ENCODE peak calls at places on chromosomes 13 and 19, in eight cellular contexts. T is PC-9; Y is psoas muscle; C is fibroblast of lung; A is left ventricle myocardium inferior; V is astrocyte; U is spleen; E is CD8-positive, alpha-beta memory T cell. G is an unnamed sample. For H3K9me3, the result is how much of the 10 kb centered on the place peaks cover.

GRCh38 chr13:51921790-51922740 is 60.3 kb downstream of the CCDC70 start:
- DNase-seq in Y (no peak), C (no peak), E (no peak), V (no peak), T (no peak), U (no peak), A (no peak), G (no peak)

GRCh38 chr13:48561461-48562224 is 28.8 kb upstream of the RCBTB2 start:
- DNase-seq in U (no peak), C (no peak), Y (no peak), A (no peak), E (no peak), T (no peak), V (no peak), G (no peak)

GRCh38 chr19:5690955-5691204 is 785 bp downstream of the RPL36 start:
- DNase-seq in T (no peak), C (no peak), A (no peak), E (no peak), Y (no peak), U (no peak), V (no peak), G (no peak)

GRCh38 chr13:31699650-31700049 is 39.7 kb upstream of the RXFP2 start:
- DNase-seq in E (no peak), U (no peak), A (no peak), V (no peak), C (no peak), T (no peak), Y (no peak), G (no peak)

GRCh38 chr19:45160870-45161714 is at the start of gene NKPD1:
- DNase-seq in V (no peak), Y (no peak), A (no peak), T (peak), E (no peak), U (no peak), C (no peak), G (no peak)

GRCh38 chr13:82800391-82800790 is 1081.9 kb downstream of the SLITRK1 start:
- DNase-seq in Y (no peak), T (no peak), C (peak), V (peak), E (no peak), A (no peak), U (no peak), G (no peak)

GRCh38 chr19:55857149-55857548 is 20.8 kb downstream of the NLRP4 start:
- DNase-seq in T (peak), C (no peak), V (no peak), E (no peak), Y (no peak), A (no peak), U (no peak), G (no peak)

GRCh38 chr19:2974342-2974932 is 2.9 kb upstream of the TLE6 start:
- DNase-seq in E (no peak), A (peak), V (peak), C (peak), T (no peak), U (no peak), Y (peak), G (peak)

GRCh38 chr19:5621311-5621944 is 1.1 kb downstream of the SAFB2 start:
- DNase-seq in C (no peak), Y (peak), E (no peak), V (no peak), A (no peak), U (peak), T (no peak), G (peak)

GRCh38 chr19:5903054-5903501 is 512 bp downstream of the NDUFA11 start:
- DNase-seq in T (no peak), C (peak), U (no peak), A (no peak), Y (no peak), V (peak), E (no peak), G (no peak)

GRCh38 chr19:2214253-2214652 is 21.9 kb downstream of the PLEKHJ1 start:
- DNase-seq in T (no peak), U (no peak), E (no peak), C (no peak), A (no peak), Y (no peak), V (no peak), G (no peak)

GRCh38 chr19:2719910-2720776 is 1.0 kb downstream of the DIRAS1 start:
- DNase-seq in U (peak), Y (no peak), E (no peak), V (peak), C (peak), A (peak), T (no peak), G (peak)

GRCh38 chr19:5738423-5738822 is 18.0 kb downstream of the CATSPERD start:
- DNase-seq in C (no peak), A (no peak), V (no peak), E (no peak), T (peak), Y (no peak), U (no peak), G (no peak)

GRCh38 chr13:46062190-46062589 is 9.6 kb upstream of the ZC3H13 start:
- DNase-seq in C (peak), A (no peak), V (no peak), T (no peak), U (no peak), E (no peak), Y (no peak), G (no peak)

GRCh38 chr19:36819130-36819630 is 19.0 kb downstream of the ZNF790 start:
- DNase-seq in E (no peak), U (no peak), A (no peak), V (peak), T (no peak), C (peak), Y (no peak), G (no peak)

GRCh38 chr19:51783373-51783772 is 11.6 kb upstream of the FPR3 start:
- DNase-seq in U (no peak), Y (no peak), V (no peak), E (no peak), C (no peak), T (no peak), A (no peak), G (no peak)

GRCh38 chr19:38211779-38212178 is 12.2 kb downstream of the DPF1 start:
- DNase-seq in C (no peak), A (no peak), E (no peak), T (no peak), V (no peak), Y (no peak), U (no peak), G (no peak)

GRCh38 chr19:472005-472858 is 11.4 kb upstream of the SHC2 start:
- DNase-seq in C (no peak), A (no peak), E (no peak), U (no peak), T (no peak), V (no peak), Y (no peak), G (no peak)

GRCh38 chr13:29551214-29551613 is 44.3 kb downstream of the SLC7A1 start:
- DNase-seq in A (no peak), T (no peak), U (no peak), C (no peak), E (no peak), V (no peak), Y (no peak), G (no peak)

GRCh38 chr19:56972291-56972914 is 131.9 kb upstream of the PEG3 start:
- DNase-seq in A (no peak), T (no peak), C (no peak), Y (no peak), E (no peak), V (no peak), U (no peak), G (peak)
- H3K9me3 ChIP-seq in A (under half), T (under half), C (under half), Y (under half), E (under half), V (under half), U (under half), G (under half)

DNA sequence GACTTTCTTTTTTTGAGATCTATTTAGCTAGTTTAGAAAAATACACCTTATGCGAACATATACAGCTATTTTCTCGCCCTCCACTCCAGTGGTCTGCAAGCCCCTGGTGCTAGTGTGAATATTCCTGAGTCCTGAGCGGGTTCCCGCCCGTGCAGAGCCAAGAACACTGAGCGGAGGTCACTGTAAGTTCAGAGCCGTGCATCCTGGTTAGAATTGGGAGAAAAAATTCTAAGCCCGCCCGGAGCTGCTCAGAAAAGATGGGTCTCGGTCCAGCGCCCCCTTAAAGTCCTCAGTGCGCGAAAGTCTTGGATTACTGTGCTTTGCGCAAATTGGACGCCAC is 117.7 kb downstream of the KCNRG start:
- DNase-seq in T (no peak), U (no peak), Y (no peak), E (no peak), A (no peak), C (no peak), V (no peak), G (no peak)
- H3K4me3 ChIP-seq in T (no peak), U (no peak), Y (no peak), E (no peak), A (no peak), C (no peak), V (no peak), G (no peak)

DNA sequence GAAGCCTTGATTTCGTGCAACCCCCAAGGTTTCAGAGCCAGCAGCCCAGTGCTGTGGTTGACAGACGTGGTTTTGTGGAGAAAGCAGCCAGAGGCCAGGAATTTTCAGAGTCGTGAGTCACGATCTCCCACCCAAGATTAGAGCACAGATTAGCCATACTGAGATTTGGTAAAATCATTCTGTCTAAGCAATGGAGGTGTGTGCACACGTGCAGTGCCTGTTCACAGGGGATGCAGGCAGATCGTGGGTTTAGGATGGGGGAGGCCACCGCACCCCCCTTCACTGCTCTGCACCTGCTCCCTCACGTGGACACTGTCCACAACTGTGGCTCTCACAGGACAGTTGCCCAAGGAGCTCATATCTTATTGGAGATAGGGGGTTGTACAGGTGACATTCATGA is 46.6 kb upstream of the GPR183 start:
- DNase-seq in C (peak), Y (no peak), E (no peak), A (no peak), U (no peak), V (peak), T (no peak), G (no peak)
- H3K27ac ChIP-seq in C (no peak), Y (no peak), E (no peak), A (no peak), U (peak), V (no peak), T (no peak), G (no peak)

GRCh38 chr13:81395368-81395767 is 1054.4 kb upstream of the SPRY2 start:
- DNase-seq in T (no peak), A (no peak), E (no peak), V (no peak), U (no peak), Y (no peak), C (no peak), G (peak)
- H3K9me3 ChIP-seq in T (under half), A (under half), E (under half), V (under half), U (under half), Y (under half), C (under half), G (under half)

DNA sequence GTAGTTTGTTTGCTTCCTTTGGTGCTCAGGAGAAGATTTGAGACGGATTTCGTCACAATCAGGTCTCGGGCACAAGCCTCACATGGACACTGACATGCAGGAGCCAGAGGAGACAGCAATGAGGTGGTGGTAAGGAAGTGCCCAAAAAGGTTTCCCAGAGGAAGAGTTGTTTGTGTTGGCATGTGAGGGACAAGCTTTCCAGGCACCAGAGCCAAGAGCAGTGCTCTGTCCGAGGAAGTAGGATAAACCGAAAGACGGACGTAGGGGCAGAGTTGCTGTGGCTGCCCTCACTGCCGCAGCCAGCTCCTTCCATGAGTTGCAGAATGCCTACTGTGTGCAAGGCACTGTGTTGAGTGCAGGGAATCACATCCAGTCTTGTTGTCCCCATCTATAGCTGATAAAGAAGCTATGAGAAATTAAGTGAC is 27.7 kb downstream of the SAE1 start:
- DNase-seq in Y (no peak), U (no peak), T (peak), E (no peak), C (no peak), A (no peak), V (no peak), G (no peak)
- H3K4me3 ChIP-seq in Y (peak), U (no peak), T (no peak), E (peak), C (no peak), A (peak), V (no peak), G (no peak)

G was measured in testis.